ENCODE peak calls at places on chromosomes 16 and 17, in nine cellular contexts. F is PC-9; I is tibial nerve; B is thoracic aorta; C is CD8-positive, alpha-beta T cell; W is SJCRH30; T is HAP-1; X is CD4-positive, CD25-positive, alpha-beta regulatory T cell; A is heart right ventricle. R is an unnamed sample. For H3K4me1, the result is how much of the 10 kb centered on the place peaks cover.

GRCh38 chr17:49438439-49438861 is 23.8 kb upstream of the PHB1 start:
- DNase-seq in W (peak), T (peak), X (no peak), B (no peak), I (no peak), A (no peak), C (no peak), F (no peak), R (no peak)

GRCh38 chr16:29126057-29126494 is 141.2 kb downstream of the LAT start:
- DNase-seq in A (no peak), B (no peak), I (no peak), W (no peak), F (no peak), T (no peak), X (no peak), C (no peak), R (peak)

GRCh38 chr16:1150511-1150982 is 2.4 kb upstream of the CACNA1H start:
- DNase-seq in C (no peak), A (no peak), I (no peak), X (no peak), W (peak), T (peak), B (no peak), F (no peak), R (no peak)

GRCh38 chr17:42484304-42484703 is 25.6 kb downstream of the ATP6V0A1 start:
- DNase-seq in A (no peak), T (no peak), B (no peak), X (peak), F (no peak), C (peak), W (peak), I (peak), R (no peak)

GRCh38 chr17:21388944-21389343 is 12.8 kb downstream of the KCNJ12 start:
- DNase-seq in A (no peak), C (no peak), I (no peak), X (no peak), W (no peak), T (no peak), F (no peak), B (no peak), R (no peak)

GRCh38 chr16:12628526-12628925 is 175.2 kb downstream of the CPPED1 start:
- DNase-seq in F (no peak), I (no peak), A (no peak), C (no peak), X (no peak), B (no peak), W (no peak), T (no peak), R (no peak)

GRCh38 chr16:85503642-85504224 is 109.4 kb upstream of the GSE1 start:
- DNase-seq in A (no peak), C (no peak), I (no peak), T (no peak), F (no peak), W (no peak), B (no peak), X (no peak), R (peak)

GRCh38 chr17:16446338-16446983 is 31.1 kb downstream of the TRPV2 start:
- DNase-seq in W (peak), F (no peak), X (no peak), C (no peak), B (no peak), A (no peak), I (no peak), T (peak), R (no peak)

GRCh38 chr16:8458481-8458880 is 131.8 kb downstream of the TMEM114 start:
- DNase-seq in F (no peak), A (no peak), T (no peak), X (no peak), C (no peak), I (no peak), B (no peak), W (no peak), R (no peak)

GRCh38 chr17:82879241-82879640 is 39.4 kb upstream of the ZNF750 start:
- DNase-seq in A (no peak), T (no peak), C (no peak), X (no peak), W (no peak), B (no peak), F (no peak), I (no peak), R (no peak)

GRCh38 chr17:73553311-73553710 is 90.9 kb downstream of the SDK2 start:
- DNase-seq in C (no peak), X (no peak), W (no peak), B (no peak), A (no peak), T (no peak), I (no peak), F (no peak), R (no peak)

GRCh38 chr17:81030726-81031570 is 4.0 kb upstream of the BAIAP2 start:
- DNase-seq in F (no peak), I (no peak), X (no peak), A (no peak), B (no peak), C (no peak), W (no peak), T (no peak), R (peak)

GRCh38 chr17:45902892-45903346 is 8.6 kb downstream of the MAPT start:
- DNase-seq in W (no peak), I (no peak), C (no peak), A (no peak), F (no peak), T (no peak), B (no peak), X (no peak), R (no peak)

GRCh38 chr16:1072526-1073261 is at the start of gene SSTR5:
- DNase-seq in F (no peak), I (no peak), W (no peak), X (no peak), T (no peak), C (no peak), B (no peak), A (no peak), R (no peak)

GRCh38 chr16:23334421-23334853 is 32.3 kb downstream of the SCNN1B start:
- DNase-seq in A (no peak), B (no peak), F (no peak), C (no peak), I (no peak), X (no peak), W (no peak), T (no peak), R (no peak)

GRCh38 chr16:56938664-56939513 is 6.9 kb downstream of the HERPUD1 start:
- DNase-seq in T (no peak), B (no peak), X (peak), F (no peak), C (no peak), W (no peak), I (no peak), A (no peak), R (no peak)

GRCh38 chr17:5703736-5704135 is 119.4 kb upstream of the NLRP1 start:
- DNase-seq in B (no peak), I (no peak), C (no peak), F (no peak), X (no peak), A (no peak), W (no peak), T (no peak), R (no peak)

GRCh38 chr17:550041-550398 is 164.6 kb downstream of the VPS53 start:
- DNase-seq in I (no peak), F (no peak), W (no peak), B (no peak), X (no peak), A (no peak), C (no peak), T (no peak), R (no peak)

GRCh38 chr17:79152636-79153035 is 78.0 kb downstream of the ENGASE start:
- DNase-seq in B (no peak), A (no peak), F (no peak), X (no peak), W (no peak), C (no peak), T (no peak), I (no peak), R (no peak)
- H3K4me1 ChIP-seq in B (under half), A (under half), F (under half), X (under half), W (under half), C (under half), T (under half), I (under half), R (under half)

GRCh38 chr17:40935624-40936023 is 1.8 kb downstream of the KRT23 start:
- DNase-seq in I (no peak), X (no peak), T (no peak), A (no peak), B (no peak), C (no peak), F (no peak), W (peak), R (no peak)
- H3K4me1 ChIP-seq in I (under half), X (under half), T (under half), A (under half), B (under half), C (under half), F (under half), W (under half), R (under half)

GRCh38 chr16:19871721-19872120 is 12.9 kb downstream of the GPRC5B start:
- DNase-seq in B (no peak), I (no peak), A (no peak), W (no peak), X (no peak), C (no peak), F (no peak), T (no peak), R (no peak)
- H3K4me1 ChIP-seq in B (under half), I (under half), A (half or more), W (under half), X (under half), C (under half), F (under half), T (under half), R (under half)

GRCh38 chr16:83615553-83615952 is 192.2 kb upstream of the HSBP1 start:
- DNase-seq in I (no peak), W (no peak), F (no peak), C (no peak), B (no peak), A (no peak), X (no peak), T (no peak), R (no peak)
- H3K4me1 ChIP-seq in I (under half), W (under half), F (under half), C (under half), B (under half), A (under half), X (under half), T (under half), R (under half)

GRCh38 chr16:48374255-48374654 is 11.0 kb downstream of the SIAH1 start:
- DNase-seq in T (no peak), X (no peak), C (no peak), B (no peak), W (no peak), I (no peak), A (no peak), F (no peak), R (no peak)
- H3K4me1 ChIP-seq in T (under half), X (under half), C (under half), B (half or more), W (under half), I (half or more), A (half or more), F (under half), R (half or more)

GRCh38 chr16:52727878-52728277 is 180.9 kb upstream of the TOX3 start:
- DNase-seq in T (no peak), A (no peak), W (no peak), I (no peak), C (no peak), F (no peak), B (no peak), X (no peak), R (no peak)
- H3K4me1 ChIP-seq in T (under half), A (under half), W (under half), I (under half), C (under half), F (under half), B (under half), X (under half), R (under half)

GRCh38 chr17:7017827-7018200 is 5.0 kb upstream of the BCL6B start:
- DNase-seq in T (no peak), C (no peak), F (no peak), I (no peak), B (no peak), A (no peak), X (no peak), W (no peak), R (no peak)
- H3K4me1 ChIP-seq in T (under half), C (half or more), F (under half), I (under half), B (under half), A (half or more), X (half or more), W (under half), R (half or more)